ENCODE peak calls at places on chromosomes 1 and 21, in five cellular contexts. One of them, this sample, is unnamed.

GRCh38 chr1:157307491-157307890 is 169.3 kb upstream of the ETV3 start:
- DNase-seq in left lung: no peak
- DNase-seq in neural progenitor cell: no peak
- DNase-seq in suprapubic skin: no peak
- DNase-seq in cardiac fibroblast: no peak
- DNase-seq in this sample: no peak

GRCh38 chr1:203442821-203443220 is 32.8 kb upstream of the PRELP start:
- DNase-seq in suprapubic skin: no peak
- DNase-seq in cardiac fibroblast: no peak
- DNase-seq in left lung: no peak
- DNase-seq in neural progenitor cell: no peak
- DNase-seq in this sample: no peak

GRCh38 chr1:215032911-215033310 is 49.6 kb upstream of the KCNK2 start:
- DNase-seq in suprapubic skin: no peak
- DNase-seq in neural progenitor cell: no peak
- DNase-seq in cardiac fibroblast: no peak
- DNase-seq in left lung: no peak
- DNase-seq in this sample: no peak

GRCh38 chr1:241964550-241965241 is 7.1 kb downstream of the BECN2 start:
- DNase-seq in neural progenitor cell: no peak
- DNase-seq in cardiac fibroblast: peak
- DNase-seq in left lung: no peak
- DNase-seq in suprapubic skin: no peak
- DNase-seq in this sample: no peak

GRCh38 chr1:173601588-173601987 is 1.3 kb downstream of the SLC9C2 start:
- DNase-seq in neural progenitor cell: no peak
- DNase-seq in suprapubic skin: no peak
- DNase-seq in cardiac fibroblast: no peak
- DNase-seq in left lung: no peak
- DNase-seq in this sample: no peak

GRCh38 chr21:17406202-17406601 is 106.6 kb upstream of the CXADR start:
- DNase-seq in left lung: no peak
- DNase-seq in cardiac fibroblast: no peak
- DNase-seq in neural progenitor cell: no peak
- DNase-seq in suprapubic skin: no peak
- DNase-seq in this sample: no peak

GRCh38 chr1:180791806-180792205 is 120.9 kb upstream of the KIAA1614 start:
- DNase-seq in neural progenitor cell: no peak
- DNase-seq in suprapubic skin: no peak
- DNase-seq in cardiac fibroblast: peak
- DNase-seq in left lung: no peak
- DNase-seq in this sample: no peak

GRCh38 chr1:93686497-93687250 is 5.0 kb upstream of the BCAR3 start:
- DNase-seq in cardiac fibroblast: no peak
- DNase-seq in suprapubic skin: no peak
- DNase-seq in neural progenitor cell: no peak
- DNase-seq in left lung: no peak
- DNase-seq in this sample: no peak

GRCh38 chr1:39977202-39977601 is 22.3 kb downstream of the MFSD2A start:
- DNase-seq in neural progenitor cell: no peak
- DNase-seq in left lung: no peak
- DNase-seq in suprapubic skin: no peak
- DNase-seq in cardiac fibroblast: peak
- DNase-seq in this sample: no peak

GRCh38 chr1:153058826-153059784 is 1.8 kb upstream of the SPRR2A start:
- DNase-seq in cardiac fibroblast: no peak
- DNase-seq in suprapubic skin: no peak
- DNase-seq in left lung: no peak
- DNase-seq in neural progenitor cell: no peak
- DNase-seq in this sample: no peak

GRCh38 chr1:230905733-230906132 is 37.4 kb upstream of the C1orf198 start:
- DNase-seq in neural progenitor cell: no peak
- DNase-seq in left lung: no peak
- DNase-seq in suprapubic skin: no peak
- DNase-seq in cardiac fibroblast: peak
- DNase-seq in this sample: no peak

GRCh38 chr1:59609245-59609644 is 205.5 kb upstream of the HOOK1 start:
- DNase-seq in neural progenitor cell: no peak
- DNase-seq in left lung: no peak
- DNase-seq in cardiac fibroblast: no peak
- DNase-seq in suprapubic skin: no peak
- DNase-seq in this sample: no peak

GRCh38 chr1:243294723-243295121 is 38.9 kb downstream of the SDCCAG8 start:
- DNase-seq in left lung: no peak
- DNase-seq in neural progenitor cell: no peak
- DNase-seq in cardiac fibroblast: peak
- DNase-seq in suprapubic skin: no peak
- DNase-seq in this sample: no peak

GRCh38 chr1:156655151-156655903 is 13.4 kb downstream of the BCAN start:
- DNase-seq in neural progenitor cell: no peak
- DNase-seq in left lung: no peak
- DNase-seq in suprapubic skin: no peak
- DNase-seq in cardiac fibroblast: no peak
- DNase-seq in this sample: no peak

GRCh38 chr1:239244084-239244483 is 142.3 kb upstream of the CHRM3 start:
- DNase-seq in cardiac fibroblast: no peak
- DNase-seq in neural progenitor cell: no peak
- DNase-seq in suprapubic skin: no peak
- DNase-seq in left lung: no peak
- DNase-seq in this sample: no peak

GRCh38 chr1:20721117-20722061 is 3.6 kb upstream of the KIF17 start:
- DNase-seq in cardiac fibroblast: no peak
- DNase-seq in suprapubic skin: peak
- DNase-seq in left lung: peak
- DNase-seq in neural progenitor cell: no peak
- DNase-seq in this sample: no peak

GRCh38 chr21:38392722-38393121 is 105.6 kb downstream of the ERG start:
- DNase-seq in cardiac fibroblast: no peak
- DNase-seq in suprapubic skin: no peak
- DNase-seq in neural progenitor cell: no peak
- DNase-seq in left lung: no peak
- DNase-seq in this sample: no peak

GRCh38 chr1:216502528-216503162 is 79.4 kb upstream of the USH2A start:
- DNase-seq in left lung: no peak
- DNase-seq in neural progenitor cell: peak
- DNase-seq in suprapubic skin: no peak
- DNase-seq in cardiac fibroblast: no peak
- DNase-seq in this sample: no peak

GRCh38 chr21:43639470-43640178 is 19.7 kb downstream of the HSF2BP start:
- DNase-seq in cardiac fibroblast: peak
- DNase-seq in suprapubic skin: no peak
- DNase-seq in neural progenitor cell: no peak
- DNase-seq in left lung: no peak
- DNase-seq in this sample: no peak

GRCh38 chr1:65425697-65426096 is 5.2 kb downstream of the LEPR start:
- DNase-seq in cardiac fibroblast: peak
- DNase-seq in neural progenitor cell: peak
- DNase-seq in suprapubic skin: no peak
- DNase-seq in left lung: no peak
- DNase-seq in this sample: no peak

GRCh38 chr1:83818916-83819315 is 180.0 kb downstream of the TTLL7 start:
- DNase-seq in suprapubic skin: no peak
- DNase-seq in neural progenitor cell: no peak
- DNase-seq in cardiac fibroblast: peak
- DNase-seq in left lung: no peak
- DNase-seq in this sample: no peak

GRCh38 chr1:192941722-192942411 is 117.3 kb downstream of the UCHL5 start:
- DNase-seq in neural progenitor cell: no peak
- DNase-seq in left lung: no peak
- DNase-seq in cardiac fibroblast: no peak
- DNase-seq in suprapubic skin: no peak
- DNase-seq in this sample: no peak

GRCh38 chr1:97603218-97603617 is 317.6 kb downstream of the DPYD start:
- DNase-seq in left lung: no peak
- DNase-seq in suprapubic skin: no peak
- DNase-seq in cardiac fibroblast: no peak
- DNase-seq in neural progenitor cell: no peak
- DNase-seq in this sample: no peak

GRCh38 chr1:78447096-78447495 is 43.7 kb upstream of the PTGFR start:
- DNase-seq in left lung: no peak
- DNase-seq in cardiac fibroblast: no peak
- DNase-seq in suprapubic skin: no peak
- DNase-seq in neural progenitor cell: no peak
- DNase-seq in this sample: no peak

GRCh38 chr1:156439771-156440183 is 60.8 kb downstream of the MEF2D start:
- DNase-seq in cardiac fibroblast: no peak
- DNase-seq in suprapubic skin: no peak
- DNase-seq in neural progenitor cell: peak
- DNase-seq in left lung: no peak
- DNase-seq in this sample: no peak

GRCh38 chr1:244439391-244440032 is 12.2 kb downstream of the ADSS2 start:
- DNase-seq in suprapubic skin: no peak
- DNase-seq in neural progenitor cell: no peak
- DNase-seq in cardiac fibroblast: no peak
- DNase-seq in left lung: no peak
- DNase-seq in this sample: no peak

GRCh38 chr1:107152332-107152731 is 11.5 kb downstream of the NTNG1 start:
- DNase-seq in neural progenitor cell: no peak
- DNase-seq in suprapubic skin: no peak
- DNase-seq in cardiac fibroblast: no peak
- DNase-seq in left lung: no peak
- DNase-seq in this sample: no peak

GRCh38 chr1:48876221-48876785 is 99.6 kb upstream of the BEND5 start:
- DNase-seq in neural progenitor cell: no peak
- DNase-seq in suprapubic skin: no peak
- DNase-seq in cardiac fibroblast: peak
- DNase-seq in left lung: peak
- DNase-seq in this sample: no peak

GRCh38 chr1:88683848-88684481 is at the start of gene PKN2:
- DNase-seq in cardiac fibroblast: peak
- DNase-seq in neural progenitor cell: peak
- DNase-seq in left lung: peak
- DNase-seq in suprapubic skin: peak
- DNase-seq in this sample: peak
- TF ChIP-seq CTCF in cardiac fibroblast: no peak
- TF ChIP-seq CTCF in neural progenitor cell: no peak
- TF ChIP-seq CTCF in left lung: no peak
- TF ChIP-seq CTCF in suprapubic skin: no peak
- TF ChIP-seq CTCF in this sample: peak

DNA sequence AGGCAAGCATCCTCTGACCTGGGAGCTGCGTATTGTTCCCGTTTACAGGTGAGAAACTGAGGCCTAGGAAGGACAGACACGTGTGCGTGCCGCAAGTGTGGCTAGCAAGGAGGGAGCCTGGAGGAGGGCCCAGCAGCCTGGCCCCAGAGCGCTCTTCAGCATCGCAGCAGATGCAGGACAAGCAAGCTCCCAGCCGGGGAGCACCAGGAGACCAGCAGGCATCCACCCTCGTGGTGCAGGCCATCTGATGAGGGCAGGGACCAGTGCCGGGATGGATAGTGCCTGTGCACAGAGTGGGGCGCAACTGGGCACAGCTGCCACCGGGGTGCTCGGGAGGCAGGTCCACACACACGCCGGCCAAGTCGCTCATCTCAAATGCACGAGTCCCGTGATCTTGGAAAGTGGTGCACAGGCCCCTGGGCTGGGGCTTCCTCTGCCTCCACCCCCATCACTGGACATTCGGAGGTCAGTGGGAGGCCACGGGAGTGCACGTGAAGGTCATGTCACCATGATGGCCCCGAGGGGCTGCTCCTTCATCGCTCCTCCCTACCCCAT is 55.1 kb downstream of the COL18A1 start:
- DNase-seq in neural progenitor cell: no peak
- DNase-seq in left lung: peak
- DNase-seq in cardiac fibroblast: no peak
- DNase-seq in suprapubic skin: peak
- DNase-seq in this sample: no peak
- TF ChIP-seq CTCF in neural progenitor cell: no peak
- TF ChIP-seq CTCF in left lung: no peak
- TF ChIP-seq CTCF in cardiac fibroblast: no peak
- TF ChIP-seq CTCF in suprapubic skin: no peak
- TF ChIP-seq CTCF in this sample: no peak

DNA sequence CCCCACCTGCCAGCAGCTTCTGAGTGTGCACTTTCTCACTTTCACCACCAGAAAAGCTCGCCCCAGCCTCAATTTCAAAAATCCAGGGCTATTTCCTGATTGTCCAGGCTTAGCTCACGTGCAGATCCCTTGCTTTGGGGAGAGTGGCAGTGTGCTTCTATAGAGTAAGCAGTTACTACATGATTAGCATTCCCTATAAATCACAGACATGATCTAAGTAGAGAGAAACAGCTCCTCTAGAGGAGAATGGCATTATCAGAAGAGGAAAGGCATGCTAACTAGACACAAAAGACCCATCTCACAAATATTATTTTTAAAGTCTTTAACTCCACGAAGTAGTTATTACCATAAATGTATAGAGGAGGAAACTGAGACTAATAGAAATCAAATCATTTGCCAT is 455.9 kb upstream of the PKN2 start:
- DNase-seq in left lung: no peak
- DNase-seq in neural progenitor cell: no peak
- DNase-seq in cardiac fibroblast: no peak
- DNase-seq in suprapubic skin: no peak
- DNase-seq in this sample: no peak
- TF ChIP-seq CTCF in left lung: no peak
- TF ChIP-seq CTCF in neural progenitor cell: peak
- TF ChIP-seq CTCF in cardiac fibroblast: no peak
- TF ChIP-seq CTCF in suprapubic skin: no peak
- TF ChIP-seq CTCF in this sample: no peak

DNA sequence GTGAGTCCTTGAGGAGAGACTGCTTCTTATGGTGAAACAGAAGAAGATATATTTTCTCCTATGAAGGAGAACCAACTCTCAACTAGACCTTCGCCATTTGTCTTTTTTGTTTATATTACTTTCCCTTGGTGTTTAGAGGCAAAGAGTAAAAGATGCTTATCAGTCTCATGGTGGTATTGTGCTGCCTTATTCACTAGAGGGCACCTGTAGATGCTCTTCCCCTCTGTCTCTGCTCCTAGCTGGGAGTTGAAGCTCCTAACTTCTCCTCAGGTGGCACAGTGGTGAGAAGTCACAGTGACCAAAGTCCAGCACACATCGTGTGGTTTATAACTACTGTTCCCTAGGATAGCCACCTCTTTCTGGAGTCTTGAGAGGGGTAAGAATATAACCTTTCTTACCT is 1359.6 kb downstream of the PLA2G4A start:
- DNase-seq in suprapubic skin: no peak
- DNase-seq in cardiac fibroblast: no peak
- DNase-seq in neural progenitor cell: no peak
- DNase-seq in left lung: no peak
- DNase-seq in this sample: no peak
- TF ChIP-seq CTCF in suprapubic skin: no peak
- TF ChIP-seq CTCF in cardiac fibroblast: no peak
- TF ChIP-seq CTCF in neural progenitor cell: no peak
- TF ChIP-seq CTCF in left lung: no peak
- TF ChIP-seq CTCF in this sample: peak

GRCh38 chr1:68346192-68346808 is 103.5 kb downstream of the RPE65 start:
- DNase-seq in suprapubic skin: no peak
- DNase-seq in cardiac fibroblast: peak
- DNase-seq in left lung: no peak
- DNase-seq in neural progenitor cell: peak
- DNase-seq in this sample: no peak
- TF ChIP-seq CTCF in suprapubic skin: no peak
- TF ChIP-seq CTCF in cardiac fibroblast: peak
- TF ChIP-seq CTCF in left lung: peak
- TF ChIP-seq CTCF in neural progenitor cell: peak
- TF ChIP-seq CTCF in this sample: peak